ENCODE peak calls at places on chromosomes 4 and X, in ten cellular contexts. I is astrocyte, V is KBM-7, J is activated T-cell treated with anti-CD3 and anti-CD28 coated beads for 24 hours, L is mesothelial cell of epicardium, O is hepatocyte, G is choroid plexus epithelial cell, E is H7, W is neuronal stem cell, Y is fibroblast of lung. U is an unnamed sample.

GRCh38 chrX:153832732-153833131 is 2.4 kb upstream of the PDZD4 start:
- DNase-seq in V (no peak), I (no peak), J (no peak), O (no peak), E (peak), W (no peak), L (no peak), Y (no peak), G (no peak), U (no peak)

GRCh38 chrX:33379839-33380238 is 168.5 kb upstream of the DMD start:
- DNase-seq in E (no peak), L (no peak), V (no peak), W (no peak), Y (no peak), J (no peak), O (peak), I (no peak), G (peak), U (no peak)

GRCh38 chrX:13000311-13000811 is 25.5 kb downstream of the TMSB4X start:
- DNase-seq in J (no peak), O (no peak), W (no peak), Y (no peak), I (no peak), G (no peak), L (no peak), V (peak), E (no peak), U (no peak)

GRCh38 chr4:152258391-152258790 is 277.5 kb downstream of the FBXW7 start:
- DNase-seq in E (no peak), V (no peak), W (no peak), J (no peak), L (no peak), I (no peak), G (no peak), O (no peak), Y (no peak), U (no peak)

GRCh38 chr4:185500576-185500975 is 29.0 kb upstream of the CCDC110 start:
- DNase-seq in O (no peak), V (no peak), E (no peak), J (no peak), I (no peak), Y (no peak), G (no peak), L (no peak), W (no peak), U (no peak)

GRCh38 chr4:92071587-92071986 is 232.2 kb upstream of the GRID2 start:
- DNase-seq in J (no peak), W (no peak), I (no peak), Y (no peak), G (no peak), O (no peak), V (no peak), L (no peak), E (no peak), U (no peak)

GRCh38 chr4:70818173-70818856 is 21.4 kb downstream of the GRSF1 start:
- DNase-seq in I (no peak), V (peak), L (no peak), Y (no peak), J (no peak), E (no peak), O (no peak), G (no peak), W (no peak), U (no peak)

GRCh38 chr4:26058537-26058936 is 144.5 kb downstream of the SMIM20 start:
- DNase-seq in G (no peak), Y (no peak), I (no peak), E (no peak), L (no peak), V (no peak), J (no peak), W (no peak), O (peak), U (no peak)

GRCh38 chr4:158410272-158410671 is 111.4 kb upstream of the RXFP1 start:
- DNase-seq in G (peak), O (no peak), L (no peak), I (no peak), E (peak), Y (no peak), W (no peak), V (peak), J (no peak), U (no peak)

GRCh38 chrX:119406739-119407138 is 7.6 kb downstream of the SLC25A43 start:
- DNase-seq in L (no peak), E (no peak), G (no peak), W (no peak), I (peak), Y (peak), V (no peak), O (no peak), J (no peak), U (no peak)

U was measured in PC-9.